ENCODE peak calls at places on chromosomes 12 and 14, in nine cellular contexts. D, V, A, Y, K, W, G, C and S are unnamed samples.

GRCh38 chr12:57888407-57889157 is 42.1 kb upstream of the CTDSP2 start:
- DNase-seq in D (no peak), V (no peak), A (peak), Y (no peak), K (peak), W (peak), G (peak), C (peak), S (no peak)

GRCh38 chr14:77862154-77862783 is 62.4 kb downstream of the ADCK1 start:
- DNase-seq in D (peak), V (peak), A (peak), Y (peak), K (peak), W (peak), G (peak), C (peak), S (peak)

GRCh38 chr12:28178775-28179174 is 11.5 kb upstream of the CCDC91 start:
- DNase-seq in D (no peak), V (no peak), A (no peak), Y (no peak), K (no peak), W (no peak), G (no peak), C (no peak), S (no peak)

GRCh38 chr12:94571556-94571955 is 78.8 kb downstream of the TMCC3 start:
- DNase-seq in D (no peak), V (no peak), A (peak), Y (peak), K (no peak), W (peak), G (no peak), C (peak), S (no peak)

GRCh38 chr12:115354007-115354452 is 670.1 kb upstream of the TBX3 start:
- DNase-seq in D (no peak), V (no peak), A (peak), Y (peak), K (no peak), W (peak), G (peak), C (no peak), S (no peak)

GRCh38 chr14:74401504-74402241 is 24.3 kb downstream of the SYNDIG1L start:
- DNase-seq in D (no peak), V (no peak), A (peak), Y (no peak), K (no peak), W (peak), G (no peak), C (peak), S (peak)

GRCh38 chr12:117012189-117012805 is 86.9 kb downstream of the TESC start:
- DNase-seq in D (no peak), V (no peak), A (peak), Y (no peak), K (no peak), W (no peak), G (no peak), C (no peak), S (no peak)

GRCh38 chr12:77687346-77687745 is 143.3 kb upstream of the NAV3 start:
- DNase-seq in D (no peak), V (no peak), A (no peak), Y (no peak), K (no peak), W (no peak), G (no peak), C (no peak), S (no peak)

GRCh38 chr12:123163227-123163626 is 12.3 kb upstream of the PITPNM2 start:
- DNase-seq in D (no peak), V (no peak), A (peak), Y (no peak), K (no peak), W (no peak), G (no peak), C (peak), S (no peak)